ENCODE peak calls at places on chromosomes 16 and 17, in four cellular contexts. T, J, R and G are unnamed samples.

GRCh38 chr17:37828313-37829124 is 83.7 kb upstream of the HNF1B start:
- DNase-seq in T (peak; percentile 28), J (no peak), R (no peak), G (no peak)

GRCh38 chr16:86289304-86289703 is 221.0 kb upstream of the FOXF1 start:
- DNase-seq in T (no peak), J (no peak), R (no peak), G (no peak)

GRCh38 chr16:10849736-10850477 is 27.1 kb upstream of the CIITA start:
- DNase-seq in T (no peak), J (no peak), R (no peak), G (no peak)

GRCh38 chr16:49356728-49357488 is 16.7 kb upstream of the C16orf78 start:
- DNase-seq in T (no peak), J (no peak), R (no peak), G (no peak)

GRCh38 chr16:74499114-74499513 is 77.8 kb upstream of the CLEC18B start:
- DNase-seq in T (no peak), J (no peak), R (no peak), G (no peak)

GRCh38 chr17:69769050-69769449 is 306.0 kb upstream of the KCNJ16 start:
- DNase-seq in T (no peak), J (no peak), R (no peak), G (no peak)

GRCh38 chr17:80991645-80992076 is at the start of gene CHMP6:
- DNase-seq in T (peak; percentile 76), J (peak; percentile 85), R (peak; percentile 89), G (peak; percentile 98)

GRCh38 chr17:21388066-21388465 is 11.9 kb downstream of the KCNJ12 start:
- DNase-seq in T (no peak), J (no peak), R (no peak), G (no peak)

GRCh38 chr17:37779554-37779953 is 34.7 kb upstream of the HNF1B start:
- DNase-seq in T (peak; percentile 85), J (no peak), R (no peak), G (no peak)

GRCh38 chr16:71817690-71818089 is 9.1 kb upstream of the AP1G1 start:
- DNase-seq in T (peak; percentile 28), J (no peak), R (no peak), G (no peak)

GRCh38 chr17:4678448-4679026 is 25.4 kb downstream of the PELP1 start:
- DNase-seq in T (peak; percentile 96), J (no peak), R (peak; percentile 90), G (no peak)

GRCh38 chr16:48596326-48596725 is 13.7 kb downstream of the N4BP1 start:
- DNase-seq in T (no peak), J (no peak), R (no peak), G (no peak)

GRCh38 chr16:20866161-20866772 is 33.9 kb downstream of the DCUN1D3 start:
- DNase-seq in T (peak; percentile 87), J (peak; percentile 58), R (peak; percentile 32), G (peak; percentile 47)

GRCh38 chr17:44775838-44776621 is 17.2 kb downstream of the ADAM11 start:
- DNase-seq in T (no peak), J (no peak), R (peak; percentile 99), G (no peak)

GRCh38 chr16:3594316-3595109 is 16.9 kb downstream of the SLX4 start:
- DNase-seq in T (no peak), J (no peak), R (no peak), G (peak; percentile 47)

GRCh38 chr17:75785770-75786538 is 1.3 kb downstream of the UNK start:
- DNase-seq in T (peak; percentile 68), J (no peak), R (no peak), G (peak; percentile 46)

GRCh38 chr17:63535640-63536039 is 12.5 kb downstream of the KCNH6 start:
- DNase-seq in T (no peak), J (no peak), R (no peak), G (no peak)

GRCh38 chr17:77577491-77577890 is 381.0 kb upstream of the TNRC6C start:
- DNase-seq in T (no peak), J (no peak), R (no peak), G (no peak)

GRCh38 chr16:49631521-49632041 is 224.3 kb downstream of the ZNF423 start:
- DNase-seq in T (peak; percentile 23), J (no peak), R (no peak), G (no peak)

GRCh38 chr16:65318138-65318537 is 196.3 kb upstream of the CDH11 start:
- DNase-seq in T (no peak), J (no peak), R (no peak), G (no peak)

GRCh38 chr16:65700599-65700998 is 578.7 kb upstream of the CDH11 start:
- DNase-seq in T (no peak), J (no peak), R (no peak), G (no peak)

GRCh38 chr17:5508855-5509254 is 22.5 kb downstream of the MIS12 start:
- DNase-seq in T (peak; percentile 79), J (no peak), R (peak; percentile 38), G (peak; percentile 58)

GRCh38 chr16:24015923-24016322 is 180.1 kb downstream of the PRKCB start:
- DNase-seq in T (no peak), J (no peak), R (no peak), G (peak; percentile 47)

GRCh38 chr17:31067699-31068184 is 27.0 kb upstream of the NF1 start:
- DNase-seq in T (peak; percentile 88), J (no peak), R (peak; percentile 19), G (no peak)

GRCh38 chr16:86575754-86576557 is 2.4 kb upstream of the FOXL1 start:
- DNase-seq in T (peak; percentile 97), J (peak; percentile 70), R (peak; percentile 96), G (peak; percentile 97)

GRCh38 chr16:87658564-87659225 is 56.4 kb downstream of the JPH3 start:
- DNase-seq in T (no peak), J (no peak), R (no peak), G (no peak)

GRCh38 chr16:68612996-68613395 is 32.1 kb upstream of the CDH3 start:
- DNase-seq in T (no peak), J (no peak), R (no peak), G (no peak)

GRCh38 chr17:64787921-64788271 is 125.8 kb upstream of the SMURF2 start:
- DNase-seq in T (no peak), J (no peak), R (no peak), G (peak; percentile 19)

GRCh38 chr17:70168044-70168978 is 1.0 kb upstream of the KCNJ2 start:
- DNase-seq in T (peak; percentile 81), J (peak; percentile 50), R (peak; percentile 66), G (peak; percentile 76)

GRCh38 chr17:50576864-50577263 is 16.3 kb downstream of the CACNA1G start:
- DNase-seq in T (no peak), J (no peak), R (no peak), G (no peak)

GRCh38 chr17:17300624-17301568 is 2.3 kb upstream of the NT5M start:
- DNase-seq in T (peak; percentile 51), J (peak; percentile 44), R (peak; percentile 91), G (peak; percentile 92)

DNA sequence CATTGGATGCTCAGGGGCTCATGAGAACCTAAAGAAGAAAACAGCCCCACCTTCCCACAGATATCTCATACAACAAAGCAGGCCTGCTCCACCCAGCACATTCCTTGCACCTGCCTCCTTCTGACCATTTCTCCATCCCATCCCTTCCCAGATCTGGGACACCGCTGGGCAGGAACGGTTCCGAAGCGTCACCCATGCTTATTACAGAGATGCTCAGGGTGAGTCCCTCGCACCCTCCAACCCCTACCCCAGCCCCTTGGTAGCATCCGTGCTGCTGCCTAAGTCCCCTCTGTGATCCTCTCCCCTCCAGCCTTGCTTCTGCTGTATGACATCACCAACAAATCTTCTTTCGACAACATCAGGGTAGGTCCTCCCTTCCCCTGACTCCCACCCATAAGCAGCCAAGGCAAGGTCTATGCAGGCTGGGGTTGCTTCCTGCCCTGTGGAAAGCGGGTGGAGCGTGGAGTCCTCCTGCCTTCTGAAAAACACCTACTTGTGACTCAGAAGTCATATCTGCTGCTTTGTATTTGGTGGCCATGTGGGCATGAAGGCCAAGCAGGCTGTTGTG is 5.4 kb upstream of the NHERF1 start:
- DNase-seq in T (no peak), J (no peak), R (no peak), G (peak; percentile 14)
- H3K4me3 ChIP-seq in T (no peak overlapping the region), J (no peak overlapping the region), R (no peak overlapping the region), G (no peak overlapping the region)

DNA sequence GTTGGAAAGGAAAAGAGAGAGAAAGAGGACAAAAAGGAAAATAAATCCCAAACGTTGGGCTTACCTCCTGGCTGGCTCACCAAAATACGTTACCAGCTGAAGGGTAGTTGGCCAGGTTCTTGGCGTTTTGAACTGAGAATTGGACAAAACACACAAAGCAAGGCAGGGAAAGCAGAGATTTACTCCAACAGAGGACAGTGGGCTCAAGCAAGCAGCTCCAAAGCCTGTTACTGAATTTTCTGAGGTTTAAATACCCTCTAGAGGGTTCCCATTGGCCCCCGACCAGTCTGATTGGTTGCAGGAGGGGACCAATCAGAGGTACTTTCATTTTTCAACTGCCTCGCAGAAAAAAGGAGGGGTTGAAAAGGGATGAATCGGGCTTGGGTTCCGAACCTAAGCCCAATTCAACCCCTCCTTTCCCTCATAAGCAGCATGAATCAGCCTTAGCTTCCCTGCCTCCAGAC is 55.6 kb upstream of the ALOX12 start:
- DNase-seq in T (no peak), J (no peak), R (no peak), G (no peak)
- H3K4me3 ChIP-seq in T (peak overlapping the region; percentile 40), J (peak overlapping the region; percentile 69), R (no peak overlapping the region), G (no peak overlapping the region)

GRCh38 chr17:59420901-59421300 is 89.4 kb downstream of the YPEL2 start:
- DNase-seq in T (no peak), J (no peak), R (no peak), G (no peak)
- H3K4me3 ChIP-seq in T (no peak overlapping the region), J (no peak overlapping the region), R (no peak overlapping the region), G (no peak overlapping the region)

DNA sequence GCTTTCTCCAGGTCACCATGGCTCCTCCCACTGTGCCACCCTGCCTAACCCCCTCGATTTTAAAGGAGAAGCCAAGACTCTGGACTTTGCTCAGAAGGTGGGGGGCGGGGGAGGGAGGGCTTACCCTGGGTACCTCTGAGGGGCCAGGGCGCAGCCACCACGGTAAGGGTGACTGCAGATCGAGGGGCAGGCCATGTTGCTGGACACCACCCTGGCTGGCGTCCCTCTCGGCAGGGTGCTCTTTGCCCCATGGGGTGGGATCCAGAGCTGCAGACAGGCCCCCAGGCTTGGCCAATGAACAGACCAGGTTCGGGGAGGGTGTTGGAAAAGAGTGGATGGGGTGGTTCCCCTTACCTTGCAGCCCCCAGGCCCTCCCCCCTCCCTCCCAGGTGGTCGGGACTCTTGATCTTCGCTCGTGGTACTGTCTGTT is 392 bp upstream of the GRB7 start:
- DNase-seq in T (no peak), J (no peak), R (no peak), G (no peak)
- H3K4me3 ChIP-seq in T (no peak overlapping the region), J (peak overlapping the region; percentile 38), R (peak overlapping the region; percentile 27), G (peak overlapping the region; percentile 80)

GRCh38 chr17:82301300-82301915 is 16.0 kb downstream of the CD7 start:
- DNase-seq in T (no peak), J (no peak), R (no peak), G (peak; percentile 56)

GRCh38 chr17:82302991-82303943 is 14.1 kb downstream of the CD7 start:
- DNase-seq in T (no peak), J (no peak), R (no peak), G (peak; percentile 67)

GRCh38 chr17:82303944-82304808 is 13.2 kb downstream of the CD7 start:
- DNase-seq in T (no peak), J (no peak), R (peak; percentile 50), G (peak; percentile 73)

GRCh38 chr17:82301916-82302497 is 15.4 kb downstream of the CD7 start:
- DNase-seq in T (no peak), J (no peak), R (no peak), G (peak; percentile 61)

GRCh38 chr17:82302498-82302963 is 14.9 kb downstream of the CD7 start:
- DNase-seq in T (no peak), J (no peak), R (no peak), G (no peak)
- H3K4me3 ChIP-seq in T (no peak overlapping the region), J (no peak overlapping the region), R (no peak overlapping the region), G (no peak overlapping the region)